ENCODE peak calls at places on chromosomes 6 and 20, in five cellular contexts. One of them, this sample, is unnamed.

GRCh38 chr6:75932067-75932466 is 140.4 kb downstream of the IMPG1 start:
- DNase-seq in body of pancreas: peak
- DNase-seq in IMR-90: peak
- DNase-seq in heart left ventricle: no peak
- DNase-seq in ovary: no peak
- DNase-seq in this sample: no peak

GRCh38 chr6:158797331-158798202 is 21.6 kb downstream of the EZR start:
- DNase-seq in body of pancreas: no peak
- DNase-seq in IMR-90: peak
- DNase-seq in heart left ventricle: no peak
- DNase-seq in ovary: no peak
- DNase-seq in this sample: peak

GRCh38 chr6:130978180-130978579 is 84.9 kb downstream of the EPB41L2 start:
- DNase-seq in body of pancreas: no peak
- DNase-seq in IMR-90: no peak
- DNase-seq in heart left ventricle: no peak
- DNase-seq in ovary: no peak
- DNase-seq in this sample: no peak

GRCh38 chr6:152905551-152906299 is 77.1 kb downstream of the FBXO5 start:
- DNase-seq in body of pancreas: no peak
- DNase-seq in IMR-90: no peak
- DNase-seq in heart left ventricle: no peak
- DNase-seq in ovary: no peak
- DNase-seq in this sample: no peak

GRCh38 chr6:73873081-73873480 is 177.1 kb downstream of the CD109 start:
- DNase-seq in body of pancreas: no peak
- DNase-seq in IMR-90: peak
- DNase-seq in heart left ventricle: no peak
- DNase-seq in ovary: no peak
- DNase-seq in this sample: no peak

GRCh38 chr6:158799051-158799792 is 19.9 kb downstream of the EZR start:
- DNase-seq in body of pancreas: peak
- DNase-seq in IMR-90: peak
- DNase-seq in heart left ventricle: no peak
- DNase-seq in ovary: no peak
- DNase-seq in this sample: peak

GRCh38 chr6:4941782-4942672 is 61.8 kb downstream of the RPP40 start:
- DNase-seq in body of pancreas: peak
- DNase-seq in IMR-90: peak
- DNase-seq in heart left ventricle: no peak
- DNase-seq in ovary: no peak
- DNase-seq in this sample: peak

GRCh38 chr6:163872335-163872734 is 457.8 kb downstream of the QKI start:
- DNase-seq in body of pancreas: no peak
- DNase-seq in IMR-90: peak
- DNase-seq in heart left ventricle: no peak
- DNase-seq in ovary: no peak
- DNase-seq in this sample: no peak

GRCh38 chr20:34717230-34718095 is 13.3 kb downstream of the TP53INP2 start:
- DNase-seq in body of pancreas: no peak
- DNase-seq in IMR-90: no peak
- DNase-seq in heart left ventricle: no peak
- DNase-seq in ovary: no peak
- DNase-seq in this sample: no peak

GRCh38 chr6:112289039-112289566 is 34.7 kb upstream of the LAMA4 start:
- DNase-seq in body of pancreas: peak
- DNase-seq in IMR-90: peak
- DNase-seq in heart left ventricle: peak
- DNase-seq in ovary: peak
- DNase-seq in this sample: peak

GRCh38 chr6:42532038-42532669 is 31.7 kb upstream of the UBR2 start:
- DNase-seq in body of pancreas: peak
- DNase-seq in IMR-90: peak
- DNase-seq in heart left ventricle: no peak
- DNase-seq in ovary: no peak
- DNase-seq in this sample: peak

GRCh38 chr6:4942673-4943009 is 61.2 kb downstream of the RPP40 start:
- DNase-seq in body of pancreas: no peak
- DNase-seq in IMR-90: no peak
- DNase-seq in heart left ventricle: no peak
- DNase-seq in ovary: no peak
- DNase-seq in this sample: no peak

GRCh38 chr6:12595161-12595792 is 121.3 kb upstream of the PHACTR1 start:
- DNase-seq in body of pancreas: peak
- DNase-seq in IMR-90: peak
- DNase-seq in heart left ventricle: no peak
- DNase-seq in ovary: no peak
- DNase-seq in this sample: peak

GRCh38 chr20:34643919-34644318 is 33.0 kb downstream of the PIGU start:
- DNase-seq in body of pancreas: peak
- DNase-seq in IMR-90: peak
- DNase-seq in heart left ventricle: no peak
- DNase-seq in ovary: no peak
- DNase-seq in this sample: no peak

GRCh38 chr6:5763871-5764270 is 242.9 kb downstream of the NRN1 start:
- DNase-seq in body of pancreas: no peak
- DNase-seq in IMR-90: peak
- DNase-seq in heart left ventricle: no peak
- DNase-seq in ovary: no peak
- DNase-seq in this sample: no peak

GRCh38 chr6:46736913-46737312 is 1.7 kb upstream of the PLA2G7 start:
- DNase-seq in body of pancreas: no peak
- DNase-seq in IMR-90: no peak
- DNase-seq in heart left ventricle: no peak
- DNase-seq in ovary: no peak
- DNase-seq in this sample: no peak

GRCh38 chr6:149065658-149066556 is 251.6 kb upstream of the TAB2 start:
- DNase-seq in body of pancreas: peak
- DNase-seq in IMR-90: no peak
- DNase-seq in heart left ventricle: no peak
- DNase-seq in ovary: no peak
- DNase-seq in this sample: no peak

GRCh38 chr6:82178084-82178758 is 69.3 kb downstream of the IBTK start:
- DNase-seq in body of pancreas: no peak
- DNase-seq in IMR-90: peak
- DNase-seq in heart left ventricle: no peak
- DNase-seq in ovary: no peak
- DNase-seq in this sample: no peak

GRCh38 chr6:155259202-155259601 is 4.6 kb upstream of the CLDN20 start:
- DNase-seq in body of pancreas: no peak
- DNase-seq in IMR-90: no peak
- DNase-seq in heart left ventricle: no peak
- DNase-seq in ovary: no peak
- DNase-seq in this sample: no peak

GRCh38 chr6:82337688-82338257 is 25.8 kb upstream of the TPBG start:
- DNase-seq in body of pancreas: no peak
- DNase-seq in IMR-90: no peak
- DNase-seq in heart left ventricle: no peak
- DNase-seq in ovary: no peak
- DNase-seq in this sample: no peak

GRCh38 chr6:111199935-111200822 is 112.9 kb downstream of the SLC16A10 start:
- DNase-seq in body of pancreas: no peak
- DNase-seq in IMR-90: no peak
- DNase-seq in heart left ventricle: no peak
- DNase-seq in ovary: no peak
- DNase-seq in this sample: no peak
- H3K4me3 ChIP-seq in body of pancreas: no peak
- H3K4me3 ChIP-seq in IMR-90: no peak
- H3K4me3 ChIP-seq in heart left ventricle: no peak
- H3K4me3 ChIP-seq in ovary: no peak
- H3K4me3 ChIP-seq in this sample: no peak

GRCh38 chr20:50305636-50306477 is 115.2 kb downstream of the CEBPB start:
- DNase-seq in body of pancreas: peak
- DNase-seq in IMR-90: no peak
- DNase-seq in heart left ventricle: no peak
- DNase-seq in ovary: peak
- DNase-seq in this sample: peak

GRCh38 chr20:50303573-50304500 is 113.2 kb downstream of the CEBPB start:
- DNase-seq in body of pancreas: peak
- DNase-seq in IMR-90: peak
- DNase-seq in heart left ventricle: peak
- DNase-seq in ovary: peak
- DNase-seq in this sample: peak

GRCh38 chr20:50304883-50305635 is 114.4 kb downstream of the CEBPB start:
- DNase-seq in body of pancreas: peak
- DNase-seq in IMR-90: peak
- DNase-seq in heart left ventricle: peak
- DNase-seq in ovary: peak
- DNase-seq in this sample: peak

GRCh38 chr20:50302463-50303041 is 111.9 kb downstream of the CEBPB start:
- DNase-seq in body of pancreas: no peak
- DNase-seq in IMR-90: peak
- DNase-seq in heart left ventricle: no peak
- DNase-seq in ovary: no peak
- DNase-seq in this sample: no peak

GRCh38 chr20:50304501-50304856 is 113.8 kb downstream of the CEBPB start:
- DNase-seq in body of pancreas: peak
- DNase-seq in IMR-90: peak
- DNase-seq in heart left ventricle: peak
- DNase-seq in ovary: peak
- DNase-seq in this sample: peak
- TF ChIP-seq POLR2A in body of pancreas: no peak
- TF ChIP-seq POLR2A in IMR-90: peak
- TF ChIP-seq POLR2A in heart left ventricle: no peak
- TF ChIP-seq POLR2A in ovary: no peak
- TF ChIP-seq POLR2A in this sample: no peak

GRCh38 chr20:848218-848617 is 14.7 kb downstream of the FAM110A start:
- DNase-seq in body of pancreas: no peak
- DNase-seq in IMR-90: no peak
- DNase-seq in heart left ventricle: no peak
- DNase-seq in ovary: no peak
- DNase-seq in this sample: no peak
- H3K4me3 ChIP-seq in body of pancreas: no peak
- H3K4me3 ChIP-seq in IMR-90: no peak
- H3K4me3 ChIP-seq in heart left ventricle: no peak
- H3K4me3 ChIP-seq in ovary: no peak
- H3K4me3 ChIP-seq in this sample: no peak

GRCh38 chr20:31720486-31721407 is 1.9 kb downstream of the BCL2L1 start:
- DNase-seq in body of pancreas: peak
- DNase-seq in IMR-90: no peak
- DNase-seq in heart left ventricle: no peak
- DNase-seq in ovary: no peak
- DNase-seq in this sample: no peak

GRCh38 chr20:31719644-31720485 is 2.8 kb downstream of the BCL2L1 start:
- DNase-seq in body of pancreas: no peak
- DNase-seq in IMR-90: no peak
- DNase-seq in heart left ventricle: no peak
- DNase-seq in ovary: no peak
- DNase-seq in this sample: no peak

GRCh38 chr20:31721408-31722332 is 998 bp downstream of the BCL2L1 start:
- DNase-seq in body of pancreas: no peak
- DNase-seq in IMR-90: no peak
- DNase-seq in heart left ventricle: peak
- DNase-seq in ovary: no peak
- DNase-seq in this sample: peak

GRCh38 chr20:31723282-31724078 is 812 bp upstream of the BCL2L1 start:
- DNase-seq in body of pancreas: peak
- DNase-seq in IMR-90: peak
- DNase-seq in heart left ventricle: peak
- DNase-seq in ovary: peak
- DNase-seq in this sample: peak

DNA sequence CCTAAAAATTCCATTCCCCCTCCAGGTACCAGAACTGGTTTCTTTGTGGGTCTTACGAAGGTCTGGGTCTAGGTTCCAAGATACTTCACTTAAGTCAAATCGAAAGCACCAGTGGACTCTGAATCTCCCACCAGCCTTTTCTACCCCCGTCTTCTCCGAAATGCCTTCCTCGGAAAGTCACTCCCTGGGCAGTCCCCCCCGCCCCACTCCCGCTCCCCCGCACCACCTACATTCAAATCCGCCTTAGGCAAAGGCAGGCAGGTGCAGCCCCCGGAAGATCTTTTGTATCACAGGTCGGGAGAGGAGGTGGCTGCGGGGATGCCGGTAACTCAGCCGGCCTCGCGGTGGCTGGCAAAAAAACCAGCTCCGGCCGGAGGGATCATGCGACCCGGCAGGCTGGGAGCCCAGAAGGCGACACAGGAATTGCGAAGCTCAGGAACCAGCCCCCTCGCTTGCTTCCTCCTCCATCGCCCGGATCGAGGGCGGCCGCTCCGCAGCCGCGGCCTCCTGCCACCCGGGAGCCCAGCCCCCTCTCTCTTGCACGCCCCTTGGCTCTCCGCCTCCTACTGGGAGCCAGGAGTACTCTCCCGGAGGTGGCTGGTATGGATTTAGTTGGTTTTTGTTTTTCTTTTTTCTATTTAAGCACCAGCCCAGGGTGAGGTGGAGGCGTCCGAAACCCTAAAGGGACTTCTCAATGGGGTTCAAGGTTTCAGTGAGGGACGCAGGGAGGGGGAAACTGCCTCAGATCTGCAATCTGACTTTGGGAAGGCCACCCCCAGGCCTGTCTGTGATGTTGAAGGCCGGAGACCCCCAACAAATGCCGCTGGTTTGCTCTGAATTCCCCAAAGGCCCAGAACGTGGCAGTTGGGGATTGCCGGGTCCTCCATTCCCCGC is at the start of gene BCL2L1:
- DNase-seq in body of pancreas: peak
- DNase-seq in IMR-90: peak
- DNase-seq in heart left ventricle: peak
- DNase-seq in ovary: peak
- DNase-seq in this sample: peak
- TF ChIP-seq POLR2A in body of pancreas: peak
- TF ChIP-seq POLR2A in IMR-90: peak
- TF ChIP-seq POLR2A in heart left ventricle: no peak
- TF ChIP-seq POLR2A in ovary: no peak
- TF ChIP-seq POLR2A in this sample: peak

GRCh38 chr6:11035961-11036360 is 8.1 kb downstream of the ELOVL2 start:
- DNase-seq in body of pancreas: no peak
- DNase-seq in IMR-90: no peak
- DNase-seq in heart left ventricle: no peak
- DNase-seq in ovary: no peak
- DNase-seq in this sample: no peak

GRCh38 chr6:11033825-11034224 is 10.3 kb downstream of the ELOVL2 start:
- DNase-seq in body of pancreas: no peak
- DNase-seq in IMR-90: peak
- DNase-seq in heart left ventricle: no peak
- DNase-seq in ovary: no peak
- DNase-seq in this sample: no peak

GRCh38 chr6:11040134-11040533 is 4.0 kb downstream of the ELOVL2 start:
- DNase-seq in body of pancreas: no peak
- DNase-seq in IMR-90: no peak
- DNase-seq in heart left ventricle: no peak
- DNase-seq in ovary: no peak
- DNase-seq in this sample: no peak

GRCh38 chr6:11039040-11039439 is 5.1 kb downstream of the ELOVL2 start:
- DNase-seq in body of pancreas: no peak
- DNase-seq in IMR-90: no peak
- DNase-seq in heart left ventricle: no peak
- DNase-seq in ovary: no peak
- DNase-seq in this sample: no peak

GRCh38 chr6:11036977-11037430 is 7.1 kb downstream of the ELOVL2 start:
- DNase-seq in body of pancreas: no peak
- DNase-seq in IMR-90: no peak
- DNase-seq in heart left ventricle: no peak
- DNase-seq in ovary: no peak
- DNase-seq in this sample: no peak
- H3K4me3 ChIP-seq in body of pancreas: no peak
- H3K4me3 ChIP-seq in IMR-90: no peak
- H3K4me3 ChIP-seq in heart left ventricle: no peak
- H3K4me3 ChIP-seq in ovary: no peak
- H3K4me3 ChIP-seq in this sample: no peak

GRCh38 chr6:30556006-30556713 is at the start of gene GNL1:
- DNase-seq in body of pancreas: peak
- DNase-seq in IMR-90: peak
- DNase-seq in heart left ventricle: peak
- DNase-seq in ovary: peak
- DNase-seq in this sample: peak
- TF ChIP-seq POLR2A in body of pancreas: no peak
- TF ChIP-seq POLR2A in IMR-90: peak
- TF ChIP-seq POLR2A in heart left ventricle: no peak
- TF ChIP-seq POLR2A in ovary: peak
- TF ChIP-seq POLR2A in this sample: peak

This sample was measured in adrenal gland.